ENCODE peak calls at places on chromosomes 5 and 9, in four cellular contexts. X, R, Y and G are unnamed samples.

GRCh38 chr5:75331-76320 is 16.3 kb upstream of the PLEKHG4B start:
- DNase-seq in X (no peak), R (peak), Y (no peak), G (no peak)

GRCh38 chr9:97565262-97565661 is 63.8 kb downstream of the TMOD1 start:
- DNase-seq in X (no peak), R (no peak), Y (no peak), G (no peak)

GRCh38 chr5:88889165-88890069 is 6.4 kb upstream of the MEF2C start:
- DNase-seq in X (no peak), R (peak), Y (peak), G (peak)

GRCh38 chr5:138545919-138546562 is 3.0 kb upstream of the ETF1 start:
- DNase-seq in X (no peak), R (no peak), Y (no peak), G (no peak)

GRCh38 chr5:142587354-142587965 is 98.4 kb downstream of the FGF1 start:
- DNase-seq in X (no peak), R (no peak), Y (no peak), G (peak)

GRCh38 chr5:74624931-74625505 is 15.5 kb downstream of the ENC1 start:
- DNase-seq in X (no peak), R (no peak), Y (no peak), G (no peak)

GRCh38 chr9:32899181-32899580 is 102.2 kb downstream of the APTX start:
- DNase-seq in X (no peak), R (no peak), Y (no peak), G (peak)

GRCh38 chr5:45507174-45507573 is 189.0 kb downstream of the HCN1 start:
- DNase-seq in X (no peak), R (no peak), Y (no peak), G (no peak)

GRCh38 chr5:137040641-137041340 is 458.3 kb downstream of the SPOCK1 start:
- DNase-seq in X (no peak), R (no peak), Y (no peak), G (peak)

GRCh38 chr9:110744753-110745522 is 76.3 kb downstream of the MUSK start:
- DNase-seq in X (no peak), R (no peak), Y (peak), G (peak)

GRCh38 chr9:2087500-2088313 is 72.6 kb downstream of the SMARCA2 start:
- DNase-seq in X (no peak), R (no peak), Y (no peak), G (peak)

GRCh38 chr5:79962580-79963222 is 28.4 kb downstream of the MTX3 start:
- DNase-seq in X (no peak), R (no peak), Y (no peak), G (peak)

GRCh38 chr9:38713426-38713825 is 6.5 kb downstream of the FAM240B start:
- DNase-seq in X (no peak), R (no peak), Y (no peak), G (peak)